ENCODE peak calls at places on chromosome 15, in six cellular contexts. G is transverse colon, Q is heart left ventricle, C is H54, V is Peyer's patch, R is ovary. X is an unnamed sample.

GRCh38 chr15:34582461-34583357 is 742 bp downstream of the GOLGA8B start:
- DNase-seq in G (peak; percentile 44), Q (no peak), C (peak; percentile 59), V (peak; percentile 32), R (no peak), X (no peak)

GRCh38 chr15:33094336-33094735 is 100.2 kb downstream of the FMN1 start:
- DNase-seq in V (no peak), G (no peak), R (no peak), Q (no peak), C (no peak), X (no peak)

GRCh38 chr15:41982133-41982930 is 10.0 kb upstream of the EHD4 start:
- DNase-seq in G (no peak), V (no peak), R (no peak), Q (no peak), C (no peak), X (no peak)

GRCh38 chr15:59170295-59170881 is 36.3 kb upstream of the LDHAL6B start:
- DNase-seq in G (peak; percentile 37), R (no peak), V (no peak), C (no peak), Q (no peak), X (no peak)

GRCh38 chr15:41999290-42000285 is 21.3 kb downstream of the PLA2G4E start:
- DNase-seq in R (no peak), V (no peak), C (no peak), Q (no peak), G (no peak), X (no peak)

GRCh38 chr15:48888209-48888608 is 10.3 kb downstream of the EID1 start:
- DNase-seq in G (no peak), V (no peak), R (no peak), Q (no peak), C (no peak), X (no peak)

GRCh38 chr15:59294961-59295741 is 77.5 kb downstream of the MYO1E start:
- DNase-seq in V (no peak), G (no peak), R (no peak), Q (no peak), C (no peak), X (no peak)

GRCh38 chr15:75705854-75706681 is 6.6 kb downstream of the CSPG4 start:
- DNase-seq in Q (peak; percentile 58), G (no peak), V (no peak), C (no peak), R (no peak), X (no peak)

GRCh38 chr15:74781673-74782595 is at the start of gene CSK:
- DNase-seq in Q (peak; percentile 89), C (peak; percentile 70), V (peak; percentile 65), G (peak; percentile 81), R (peak; percentile 69), X (no peak)

GRCh38 chr15:38991701-38992100 is 427.1 kb upstream of the RASGRP1 start:
- DNase-seq in R (no peak), Q (no peak), V (no peak), C (no peak), G (no peak), X (no peak)

GRCh38 chr15:81027200-81027599 is 26.5 kb downstream of the TLNRD1 start:
- DNase-seq in G (no peak), V (no peak), Q (no peak), R (no peak), C (no peak), X (no peak)

GRCh38 chr15:22939051-22939450 is 41.1 kb downstream of the CYFIP1 start:
- DNase-seq in G (no peak), V (peak; percentile 24), Q (no peak), C (no peak), R (no peak), X (no peak)

GRCh38 chr15:89672221-89673161 is 6.7 kb downstream of the PLIN1 start:
- DNase-seq in V (no peak), Q (no peak), G (no peak), C (no peak), R (peak; percentile 64), X (no peak)

GRCh38 chr15:79401301-79401700 is 30.8 kb upstream of the MINAR1 start:
- DNase-seq in V (no peak), Q (no peak), G (no peak), R (no peak), C (no peak), X (no peak)

GRCh38 chr15:46865155-46865554 is 852.1 kb upstream of the SEMA6D start:
- DNase-seq in Q (no peak), V (no peak), C (no peak), G (no peak), R (no peak), X (no peak)

GRCh38 chr15:80579611-80580010 is 115.5 kb upstream of the ABHD17C start:
- DNase-seq in Q (no peak), C (no peak), R (no peak), G (no peak), V (no peak), X (no peak)

GRCh38 chr15:48392356-48392755 is 61.1 kb downstream of the DUT start:
- DNase-seq in C (no peak), G (no peak), V (no peak), Q (peak; percentile 62), R (peak; percentile 53), X (no peak)

GRCh38 chr15:77419050-77419835 is 661 bp downstream of the PEAK1 start:
- DNase-seq in R (peak; percentile 48), C (no peak), G (peak; percentile 39), Q (peak; percentile 53), V (peak; percentile 52), X (no peak)

GRCh38 chr15:38894260-38894948 is 329.8 kb upstream of the RASGRP1 start:
- DNase-seq in Q (no peak), G (no peak), C (no peak), V (no peak), R (no peak), X (no peak)

GRCh38 chr15:31020542-31020941 is 29.1 kb upstream of the MTMR10 start:
- DNase-seq in R (no peak), G (no peak), Q (no peak), C (no peak), V (no peak), X (no peak)

GRCh38 chr15:89129123-89129815 is 41.0 kb downstream of the ABHD2 start:
- DNase-seq in Q (no peak), C (no peak), G (peak; percentile 66), R (peak; percentile 32), V (peak; percentile 49), X (no peak)

GRCh38 chr15:70142322-70143191 is 44.8 kb upstream of the TLE3 start:
- DNase-seq in Q (peak; percentile 82), C (no peak), V (no peak), G (no peak), R (peak; percentile 88), X (no peak)

GRCh38 chr15:38190501-38190900 is 62.1 kb upstream of the SPRED1 start:
- DNase-seq in C (no peak), G (no peak), Q (no peak), R (no peak), V (no peak), X (no peak)

GRCh38 chr15:71437919-71438318 is 322.6 kb downstream of the THSD4 start:
- DNase-seq in R (no peak), V (no peak), G (no peak), C (no peak), Q (no peak), X (no peak)

DNA sequence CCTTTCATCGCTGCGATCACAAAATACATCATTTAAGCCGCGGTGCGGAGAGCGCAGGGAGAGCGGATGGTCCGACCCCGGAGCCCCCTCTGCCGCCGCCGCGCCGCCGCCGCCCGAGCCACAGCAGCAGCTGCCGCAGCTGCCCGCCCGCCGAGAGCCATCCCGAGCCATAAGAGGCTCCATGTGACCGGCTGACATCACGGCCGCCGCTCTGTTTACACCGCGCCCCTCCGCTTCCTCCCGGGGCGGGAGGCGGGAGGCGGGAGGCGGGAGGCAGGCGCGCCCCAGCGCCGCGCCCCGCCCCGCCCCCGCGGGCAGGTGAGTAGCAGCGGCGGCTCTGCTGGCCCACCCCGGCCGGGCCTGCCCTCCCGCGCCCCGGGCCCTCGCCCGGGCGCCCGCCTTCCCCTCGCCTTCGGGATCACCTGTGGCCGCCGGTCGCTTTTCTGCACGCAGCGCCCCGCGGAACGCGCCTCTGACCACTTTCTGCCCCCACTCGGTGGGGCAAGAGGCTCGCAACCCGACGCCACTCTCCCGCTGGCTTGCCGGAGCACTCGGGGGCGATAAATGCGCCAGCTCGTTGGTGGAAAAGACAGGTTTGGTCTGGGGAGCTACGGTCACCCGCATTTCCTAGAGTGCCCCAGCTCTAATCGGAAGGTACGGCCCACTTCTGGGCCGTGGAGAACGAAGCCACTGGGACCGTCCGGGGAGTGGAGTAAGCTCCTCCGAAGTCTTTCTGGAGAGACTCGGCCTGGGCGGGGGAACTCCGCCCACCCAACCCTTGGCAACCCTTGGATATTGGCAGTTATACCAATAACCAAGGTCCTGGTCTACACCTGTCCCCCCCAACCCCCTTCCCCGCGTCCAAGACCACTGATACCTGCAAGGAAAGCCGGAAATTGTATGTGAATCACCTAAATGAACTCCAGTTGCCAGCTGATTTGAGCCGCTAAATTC is 113.7 kb upstream of the ICE2 start:
- DNase-seq in R (peak; percentile 86), Q (peak; percentile 92), C (peak; percentile 45), G (peak; percentile 90), V (peak; percentile 87), X (no peak)
- TF ChIP-seq POLR2A in R (peak; percentile 57), Q (no peak), C (no peak), G (peak; percentile 69), V (peak; percentile 56), X (peak; percentile 35)

DNA sequence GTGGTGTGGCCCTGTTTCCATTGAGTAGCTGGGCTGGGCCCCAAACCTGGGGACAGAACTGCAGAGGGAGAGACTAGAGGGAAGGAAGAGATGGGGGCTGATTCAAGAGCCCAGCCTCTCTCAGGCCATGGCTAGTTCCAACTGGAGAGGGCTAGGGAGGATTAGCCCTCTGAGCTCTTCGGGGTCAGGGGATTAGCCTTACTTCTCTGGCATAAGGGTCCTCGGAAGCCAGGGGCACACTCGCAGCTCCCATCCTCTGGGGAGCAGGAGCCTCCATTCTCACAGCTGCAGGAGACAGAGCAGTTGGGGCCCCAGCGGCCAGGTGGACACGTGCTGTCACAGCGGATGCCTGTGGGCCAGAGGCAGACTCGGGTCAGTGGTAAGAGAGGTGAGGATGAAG is 53.3 kb downstream of the RAB11A start:
- DNase-seq in R (no peak), C (no peak), G (no peak), V (no peak), Q (no peak), X (no peak)
- TF ChIP-seq POLR2A in R (no peak), C (no peak), G (no peak), V (no peak), Q (no peak), X (no peak)

GRCh38 chr15:40105517-40106202 is 3.0 kb downstream of the BMF start:
- DNase-seq in G (no peak), Q (no peak), V (peak; percentile 45), R (no peak), C (no peak), X (no peak)

GRCh38 chr15:40110866-40111550 is 2.3 kb upstream of the BMF start:
- DNase-seq in C (no peak), V (no peak), R (no peak), G (no peak), Q (no peak), X (no peak)

GRCh38 chr15:40108855-40109735 is at the start of gene BMF:
- DNase-seq in G (peak; percentile 100), Q (peak; percentile 100), R (peak; percentile 100), V (peak; percentile 100), C (peak; percentile 91), X (peak; percentile 100)

GRCh38 chr15:40106203-40107161 is 2.2 kb downstream of the BMF start:
- DNase-seq in C (no peak), R (peak; percentile 71), Q (peak; percentile 69), G (peak; percentile 85), V (peak; percentile 89), X (no peak)

GRCh38 chr15:40108061-40108854 is 421 bp downstream of the BMF start:
- DNase-seq in C (peak; percentile 58), R (peak; percentile 82), V (no peak), Q (peak; percentile 86), G (peak; percentile 65), X (no peak)
- TF ChIP-seq POLR2A in C (no peak), R (peak; percentile 60), V (no peak), Q (peak; percentile 34), G (no peak), X (no peak)

GRCh38 chr15:92623435-92623834 is 32.1 kb downstream of the FAM174B start:
- DNase-seq in C (no peak), V (no peak), R (no peak), G (peak; percentile 28), Q (no peak), X (no peak)
- TF ChIP-seq POLR2A in C (no peak), V (no peak), R (no peak), G (no peak), Q (no peak), X (no peak)

X was measured in esophagus muscularis mucosa.